ENCODE peak calls at places on chromosome 11, in eight cellular contexts. One of them, this sample, is unnamed.

GRCh38 chr11:100562102-100562501 is 125.0 kb upstream of the ARHGAP42 start:
- DNase-seq in activated CD8-positive, alpha-beta memory T cell treated with anti-CD3 and anti-CD28 coated beads for 4 hours: no peak
- DNase-seq in progenitor cell of endocrine pancreas: no peak
- DNase-seq in COR-L47: no peak
- DNase-seq in hippocampal formation: no peak
- DNase-seq in sciatic nerve: no peak
- DNase-seq in left colon: no peak
- DNase-seq in activated CD8-positive, alpha-beta T cell treated with anti-CD3 and anti-CD28 coated beads for 36 hours: no peak
- DNase-seq in this sample: peak

GRCh38 chr11:29161216-29161615 is 855.6 kb downstream of the KCNA4 start:
- DNase-seq in activated CD8-positive, alpha-beta memory T cell treated with anti-CD3 and anti-CD28 coated beads for 4 hours: no peak
- DNase-seq in progenitor cell of endocrine pancreas: no peak
- DNase-seq in COR-L47: no peak
- DNase-seq in hippocampal formation: no peak
- DNase-seq in sciatic nerve: no peak
- DNase-seq in left colon: no peak
- DNase-seq in activated CD8-positive, alpha-beta T cell treated with anti-CD3 and anti-CD28 coated beads for 36 hours: no peak
- DNase-seq in this sample: no peak

GRCh38 chr11:1352696-1353382 is 36.9 kb upstream of the BRSK2 start:
- DNase-seq in activated CD8-positive, alpha-beta memory T cell treated with anti-CD3 and anti-CD28 coated beads for 4 hours: no peak
- DNase-seq in progenitor cell of endocrine pancreas: no peak
- DNase-seq in COR-L47: no peak
- DNase-seq in hippocampal formation: no peak
- DNase-seq in sciatic nerve: peak
- DNase-seq in left colon: no peak
- DNase-seq in activated CD8-positive, alpha-beta T cell treated with anti-CD3 and anti-CD28 coated beads for 36 hours: no peak
- DNase-seq in this sample: no peak

GRCh38 chr11:118263109-118263508 is 988 bp downstream of the MPZL2 start:
- DNase-seq in activated CD8-positive, alpha-beta memory T cell treated with anti-CD3 and anti-CD28 coated beads for 4 hours: no peak
- DNase-seq in progenitor cell of endocrine pancreas: no peak
- DNase-seq in COR-L47: no peak
- DNase-seq in hippocampal formation: no peak
- DNase-seq in sciatic nerve: no peak
- DNase-seq in left colon: no peak
- DNase-seq in activated CD8-positive, alpha-beta T cell treated with anti-CD3 and anti-CD28 coated beads for 36 hours: no peak
- DNase-seq in this sample: no peak

GRCh38 chr11:1817511-1817910 is 17.3 kb upstream of the SYT8 start:
- DNase-seq in activated CD8-positive, alpha-beta memory T cell treated with anti-CD3 and anti-CD28 coated beads for 4 hours: no peak
- DNase-seq in progenitor cell of endocrine pancreas: no peak
- DNase-seq in COR-L47: no peak
- DNase-seq in hippocampal formation: no peak
- DNase-seq in sciatic nerve: no peak
- DNase-seq in left colon: no peak
- DNase-seq in activated CD8-positive, alpha-beta T cell treated with anti-CD3 and anti-CD28 coated beads for 36 hours: no peak
- DNase-seq in this sample: no peak

GRCh38 chr11:7665473-7666291 is 7.6 kb downstream of the CYB5R2 start:
- DNase-seq in activated CD8-positive, alpha-beta memory T cell treated with anti-CD3 and anti-CD28 coated beads for 4 hours: peak
- DNase-seq in progenitor cell of endocrine pancreas: peak
- DNase-seq in COR-L47: peak
- DNase-seq in hippocampal formation: peak
- DNase-seq in sciatic nerve: peak
- DNase-seq in left colon: peak
- DNase-seq in activated CD8-positive, alpha-beta T cell treated with anti-CD3 and anti-CD28 coated beads for 36 hours: peak
- DNase-seq in this sample: peak

GRCh38 chr11:73182824-73183321 is 35.2 kb upstream of the P2RY2 start:
- DNase-seq in activated CD8-positive, alpha-beta memory T cell treated with anti-CD3 and anti-CD28 coated beads for 4 hours: no peak
- DNase-seq in progenitor cell of endocrine pancreas: no peak
- DNase-seq in COR-L47: no peak
- DNase-seq in hippocampal formation: no peak
- DNase-seq in sciatic nerve: no peak
- DNase-seq in left colon: peak
- DNase-seq in activated CD8-positive, alpha-beta T cell treated with anti-CD3 and anti-CD28 coated beads for 36 hours: no peak
- DNase-seq in this sample: no peak

GRCh38 chr11:79708319-79708928 is 267.6 kb upstream of the TENM4 start:
- DNase-seq in activated CD8-positive, alpha-beta memory T cell treated with anti-CD3 and anti-CD28 coated beads for 4 hours: no peak
- DNase-seq in progenitor cell of endocrine pancreas: no peak
- DNase-seq in COR-L47: peak
- DNase-seq in hippocampal formation: no peak
- DNase-seq in sciatic nerve: no peak
- DNase-seq in left colon: peak
- DNase-seq in activated CD8-positive, alpha-beta T cell treated with anti-CD3 and anti-CD28 coated beads for 36 hours: no peak
- DNase-seq in this sample: no peak

GRCh38 chr11:22193348-22194051 is 615 bp downstream of the ANO5 start:
- DNase-seq in activated CD8-positive, alpha-beta memory T cell treated with anti-CD3 and anti-CD28 coated beads for 4 hours: no peak
- DNase-seq in progenitor cell of endocrine pancreas: peak
- DNase-seq in COR-L47: peak
- DNase-seq in hippocampal formation: peak
- DNase-seq in sciatic nerve: peak
- DNase-seq in left colon: peak
- DNase-seq in activated CD8-positive, alpha-beta T cell treated with anti-CD3 and anti-CD28 coated beads for 36 hours: no peak
- DNase-seq in this sample: peak

GRCh38 chr11:115624065-115624464 is 119.8 kb upstream of the CADM1 start:
- DNase-seq in activated CD8-positive, alpha-beta memory T cell treated with anti-CD3 and anti-CD28 coated beads for 4 hours: no peak
- DNase-seq in progenitor cell of endocrine pancreas: no peak
- DNase-seq in COR-L47: no peak
- DNase-seq in hippocampal formation: no peak
- DNase-seq in sciatic nerve: no peak
- DNase-seq in left colon: no peak
- DNase-seq in activated CD8-positive, alpha-beta T cell treated with anti-CD3 and anti-CD28 coated beads for 36 hours: no peak
- DNase-seq in this sample: no peak

GRCh38 chr11:86370922-86371614 is 3.6 kb upstream of the CCDC81 start:
- DNase-seq in activated CD8-positive, alpha-beta memory T cell treated with anti-CD3 and anti-CD28 coated beads for 4 hours: no peak
- DNase-seq in progenitor cell of endocrine pancreas: no peak
- DNase-seq in COR-L47: no peak
- DNase-seq in hippocampal formation: no peak
- DNase-seq in sciatic nerve: no peak
- DNase-seq in left colon: no peak
- DNase-seq in activated CD8-positive, alpha-beta T cell treated with anti-CD3 and anti-CD28 coated beads for 36 hours: no peak
- DNase-seq in this sample: no peak

GRCh38 chr11:119702261-119702591 is 26.8 kb downstream of the NECTIN1 start:
- DNase-seq in activated CD8-positive, alpha-beta memory T cell treated with anti-CD3 and anti-CD28 coated beads for 4 hours: no peak
- DNase-seq in progenitor cell of endocrine pancreas: no peak
- DNase-seq in COR-L47: no peak
- DNase-seq in hippocampal formation: no peak
- DNase-seq in sciatic nerve: no peak
- DNase-seq in left colon: no peak
- DNase-seq in activated CD8-positive, alpha-beta T cell treated with anti-CD3 and anti-CD28 coated beads for 36 hours: no peak
- DNase-seq in this sample: no peak

GRCh38 chr11:113188433-113188834 is 125.9 kb upstream of the TTC12 start:
- DNase-seq in activated CD8-positive, alpha-beta memory T cell treated with anti-CD3 and anti-CD28 coated beads for 4 hours: no peak
- DNase-seq in progenitor cell of endocrine pancreas: no peak
- DNase-seq in COR-L47: no peak
- DNase-seq in hippocampal formation: no peak
- DNase-seq in sciatic nerve: no peak
- DNase-seq in left colon: no peak
- DNase-seq in activated CD8-positive, alpha-beta T cell treated with anti-CD3 and anti-CD28 coated beads for 36 hours: no peak
- DNase-seq in this sample: no peak

GRCh38 chr11:69005183-69005630 is 7.8 kb downstream of the MRGPRF start:
- DNase-seq in activated CD8-positive, alpha-beta memory T cell treated with anti-CD3 and anti-CD28 coated beads for 4 hours: no peak
- DNase-seq in progenitor cell of endocrine pancreas: peak
- DNase-seq in COR-L47: no peak
- DNase-seq in hippocampal formation: no peak
- DNase-seq in sciatic nerve: peak
- DNase-seq in left colon: no peak
- DNase-seq in activated CD8-positive, alpha-beta T cell treated with anti-CD3 and anti-CD28 coated beads for 36 hours: no peak
- DNase-seq in this sample: no peak

This sample was measured in occipital lobe.